ENCODE peak calls at places on chromosomes 6 and 20, in ten cellular contexts. Y is tibial artery, G is AG10803, C is GM10248, U is brain microvascular endothelial cell, Q is HCT116, R is AG04450, S is left ventricle myocardium inferior, W is heart right ventricle, X is psoas muscle. O is an unnamed sample.

GRCh38 chr6:109428889-109429477 is 11.4 kb downstream of the PPIL6 start:
- DNase-seq in R (peak; percentile 30), W (no peak), X (no peak), G (peak; percentile 52), S (no peak), Q (no peak), C (no peak), U (no peak), Y (no peak), O (no peak)

GRCh38 chr6:11798096-11798495 is 19.5 kb upstream of the ADTRP start:
- DNase-seq in X (no peak), G (peak; percentile 67), Q (no peak), U (no peak), S (no peak), Y (no peak), R (no peak), C (no peak), W (no peak), O (no peak)

GRCh38 chr6:170279977-170280688 is 10.7 kb downstream of the DLL1 start:
- DNase-seq in Y (no peak), C (peak; percentile 74), R (no peak), G (peak; percentile 44), Q (no peak), W (peak; percentile 58), S (peak; percentile 67), U (no peak), X (peak; percentile 76), O (no peak)

GRCh38 chr6:36838896-36839818 is at the start of gene CPNE5:
- DNase-seq in Y (no peak), R (no peak), U (no peak), X (no peak), G (no peak), S (peak; percentile 56), C (no peak), Q (no peak), W (peak; percentile 64), O (peak; percentile 43)

GRCh38 chr20:2794866-2795447 is 5.5 kb downstream of the CPXM1 start:
- DNase-seq in X (no peak), Y (no peak), G (no peak), C (no peak), U (no peak), W (no peak), Q (no peak), S (no peak), R (no peak), O (no peak)

GRCh38 chr20:36950432-36951197 is 893 bp downstream of the SAMHD1 start:
- DNase-seq in U (peak; percentile 2), R (no peak), Q (no peak), X (peak; percentile 41), W (peak; percentile 20), Y (peak; percentile 29), G (no peak), C (peak; percentile 31), S (peak; percentile 20), O (peak; percentile 17)

GRCh38 chr6:136526196-136526930 is 23.9 kb downstream of the MAP7 start:
- DNase-seq in S (peak; percentile 22), W (peak; percentile 17), Q (no peak), C (peak; percentile 31), G (peak; percentile 76), R (peak; percentile 41), U (peak; percentile 42), Y (peak; percentile 70), X (peak; percentile 30), O (peak; percentile 75)

GRCh38 chr6:41288025-41288777 is 1.7 kb upstream of the TREM1 start:
- DNase-seq in C (peak; percentile 45), R (no peak), Y (no peak), U (no peak), S (no peak), Q (no peak), W (no peak), X (no peak), G (no peak), O (no peak)

GRCh38 chr6:166785131-166785530 is 158.1 kb upstream of the RPS6KA2 start:
- DNase-seq in S (no peak), Q (no peak), C (no peak), G (no peak), R (no peak), Y (no peak), W (no peak), X (no peak), U (no peak), O (no peak)

GRCh38 chr20:47668313-47669156 is 116.7 kb downstream of the SULF2 start:
- DNase-seq in S (no peak), G (no peak), R (no peak), U (no peak), C (no peak), X (no peak), W (no peak), Y (peak; percentile 51), Q (no peak), O (no peak)

GRCh38 chr6:31738048-31738979 is 1.5 kb upstream of the MSH5 start:
- DNase-seq in R (peak; percentile 59), X (no peak), Y (no peak), Q (no peak), W (peak; percentile 63), S (no peak), C (peak; percentile 77), G (peak; percentile 80), U (peak; percentile 82), O (no peak)
- TF ChIP-seq CTCF in R (peak; percentile 41), X (no peak), Y (no peak), Q (no peak), W (peak; percentile 33), S (no peak), C (peak; percentile 23), G (peak; percentile 32), U (peak; percentile 55), O (no peak)

DNA sequence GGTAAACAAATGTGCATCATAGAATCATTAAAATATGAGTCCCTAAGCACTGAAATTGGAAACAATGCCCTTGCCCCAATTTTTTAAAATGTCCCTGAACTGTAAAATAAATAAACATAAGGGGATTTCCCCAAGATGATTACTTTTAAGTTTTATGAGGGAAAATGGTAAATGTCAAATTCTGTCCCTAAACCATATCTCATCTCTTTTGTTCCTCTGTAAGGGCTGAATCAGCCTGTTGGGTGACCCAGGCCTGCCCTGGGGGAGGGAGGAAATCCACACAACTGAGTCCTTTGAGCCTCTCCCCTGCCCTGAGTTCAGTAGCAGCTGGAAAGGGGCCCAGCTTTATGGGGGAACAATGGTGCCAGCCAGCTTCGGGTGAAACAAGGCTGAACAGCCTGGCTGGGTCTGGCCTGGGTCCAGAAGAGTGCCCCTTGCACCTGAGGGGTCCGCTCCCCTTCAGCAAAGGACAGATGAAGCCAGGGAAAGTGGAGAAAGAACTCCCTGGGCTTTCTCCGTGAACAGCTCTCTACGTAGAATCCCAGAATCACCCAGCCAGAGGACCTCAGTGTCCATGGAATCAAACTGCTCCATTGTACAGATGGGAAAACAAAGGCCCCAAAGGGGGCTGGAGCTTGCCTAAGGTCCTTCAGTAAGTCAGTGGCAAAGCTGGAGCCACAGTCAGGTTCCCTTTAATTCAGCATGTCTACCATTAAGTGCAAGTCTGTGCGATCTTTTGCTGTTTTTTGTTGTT is 28.2 kb upstream of the ITCH start:
- DNase-seq in U (no peak), Y (no peak), S (no peak), R (no peak), W (no peak), G (no peak), C (no peak), X (no peak), Q (no peak), O (no peak)
- TF ChIP-seq CTCF in U (no peak), Y (no peak), S (no peak), R (no peak), W (no peak), G (no peak), C (no peak), X (no peak), Q (no peak), O (no peak)

GRCh38 chr6:160042788-160043301 is 74.0 kb downstream of the IGF2R start:
- DNase-seq in G (peak; percentile 18), R (no peak), X (no peak), U (peak; percentile 67), W (no peak), C (no peak), S (no peak), Q (no peak), Y (no peak), O (no peak)

GRCh38 chr6:160040055-160040454 is 71.2 kb downstream of the IGF2R start:
- DNase-seq in U (no peak), Q (no peak), R (no peak), S (no peak), G (no peak), C (no peak), W (no peak), X (no peak), Y (no peak), O (no peak)

GRCh38 chr6:160042014-160042773 is 73.3 kb downstream of the IGF2R start:
- DNase-seq in Q (no peak), X (no peak), S (no peak), W (no peak), Y (no peak), R (no peak), G (peak; percentile 33), C (no peak), U (peak; percentile 29), O (no peak)

GRCh38 chr6:160040527-160041264 is 71.8 kb downstream of the IGF2R start:
- DNase-seq in Q (no peak), Y (no peak), G (no peak), R (no peak), C (no peak), W (no peak), S (no peak), X (no peak), U (no peak), O (no peak)

DNA sequence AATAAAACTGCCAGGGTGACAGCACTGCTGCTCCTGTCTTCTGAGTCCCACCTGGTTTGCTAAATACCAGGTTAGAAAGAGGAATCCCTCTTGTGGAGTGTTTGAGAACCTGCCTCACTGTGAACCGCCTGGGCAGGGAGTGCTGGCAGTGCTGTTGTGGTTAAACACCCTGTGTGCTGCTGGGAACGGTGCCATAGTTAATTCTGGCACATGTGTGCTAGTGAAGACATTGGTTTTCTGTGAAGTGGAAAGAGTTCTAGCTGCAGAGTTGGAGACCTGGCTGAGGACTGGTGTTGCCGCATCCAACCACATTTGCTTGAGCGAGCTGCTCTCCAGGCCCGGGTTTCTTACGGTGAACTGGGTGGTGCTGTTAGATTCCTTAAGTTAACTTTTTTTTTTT is 72.7 kb downstream of the IGF2R start:
- DNase-seq in R (peak; percentile 13), G (peak; percentile 86), U (peak; percentile 58), Y (no peak), W (peak; percentile 63), C (no peak), Q (no peak), X (peak; percentile 63), S (peak; percentile 53), O (no peak)
- TF ChIP-seq CTCF in R (peak; percentile 36), G (peak; percentile 44), U (peak; percentile 49), Y (no peak), W (no peak), C (no peak), Q (no peak), X (peak; percentile 49), S (peak; percentile 59), O (no peak)

GRCh38 chr6:157323924-157324276 is 581 bp upstream of the TMEM242 start:
- DNase-seq in R (peak; percentile 59), U (peak; percentile 78), S (peak; percentile 80), W (peak; percentile 85), Y (peak; percentile 91), X (peak; percentile 84), G (peak; percentile 82), C (peak; percentile 41), Q (peak; percentile 45), O (peak; percentile 81)
- TF ChIP-seq CTCF in R (no peak), U (peak; percentile 50), S (no peak), W (peak; percentile 8), Y (no peak), X (no peak), G (peak; percentile 40), C (peak; percentile 22), Q (no peak), O (no peak)

GRCh38 chr6:87066449-87067288 is 28.2 kb downstream of the CGA start:
- DNase-seq in G (peak; percentile 60), U (peak; percentile 49), R (peak; percentile 45), W (peak; percentile 40), X (no peak), C (peak; percentile 60), S (no peak), Q (peak; percentile 57), Y (no peak), O (peak; percentile 32)
- TF ChIP-seq CTCF in G (peak; percentile 59), U (peak; percentile 67), R (peak; percentile 66), W (peak; percentile 56), X (peak; percentile 37), C (peak; percentile 58), S (peak; percentile 55), Q (peak; percentile 56), Y (peak; percentile 33), O (peak; percentile 58)

O was measured in glutamatergic neuron.